ENCODE peak calls at places on chromosomes 4 and X, in nine cellular contexts. X is GM23338, F is astrocyte, M is IMR-90, H is H1, I is left lung, N is adrenal gland, K is HCT116, R is left ventricle myocardium inferior. S is an unnamed sample.

GRCh38 chrX:154718607-154719006 is 32.3 kb downstream of the GAB3 start:
- DNase-seq in X (no peak), F (no peak), M (no peak), H (no peak), I (no peak), N (no peak), K (no peak), R (no peak), S (no peak)

GRCh38 chr4:38385286-38386010 is 278.6 kb upstream of the KLF3 start:
- DNase-seq in X (no peak), F (peak; percentile 34), M (no peak), H (no peak), I (no peak), N (peak; percentile 19), K (no peak), R (no peak), S (no peak)

GRCh38 chrX:100819534-100819836 is 706 bp upstream of the CSTF2 start:
- DNase-seq in X (peak; percentile 1), F (no peak), M (no peak), H (no peak), I (no peak), N (no peak), K (no peak), R (peak; percentile 12), S (no peak)

GRCh38 chr4:81412941-81413488 is 58.7 kb downstream of the RASGEF1B start:
- DNase-seq in X (no peak), F (no peak), M (no peak), H (no peak), I (no peak), N (no peak), K (no peak), R (no peak), S (no peak)

GRCh38 chr4:17510582-17510981 is 1.3 kb downstream of the QDPR start:
- DNase-seq in X (no peak), F (no peak), M (no peak), H (no peak), I (no peak), N (no peak), K (no peak), R (no peak), S (no peak)

GRCh38 chrX:130173190-130173895 is 1.6 kb downstream of the RAB33A start:
- DNase-seq in X (no peak), F (peak; percentile 75), M (peak; percentile 91), H (no peak), I (no peak), N (peak; percentile 74), K (no peak), R (peak; percentile 33), S (no peak)

GRCh38 chr4:108730579-108730978 is 32.3 kb downstream of the ETNPPL start:
- DNase-seq in X (no peak), F (peak; percentile 13), M (no peak), H (no peak), I (no peak), N (no peak), K (no peak), R (no peak), S (no peak)

GRCh38 chrX:150202641-150203248 is 160.4 kb upstream of the MAMLD1 start:
- DNase-seq in X (no peak), F (no peak), M (peak; percentile 63), H (no peak), I (no peak), N (peak; percentile 42), K (no peak), R (no peak), S (no peak)

GRCh38 chr4:112589207-112589606 is 47.5 kb downstream of the ZGRF1 start:
- DNase-seq in X (no peak), F (peak; percentile 4), M (peak; percentile 23), H (no peak), I (no peak), N (no peak), K (peak; percentile 6), R (no peak), S (no peak)

GRCh38 chr4:58590714-58591113 is 1480.5 kb upstream of the IGFBP7 start:
- DNase-seq in X (no peak), F (no peak), M (no peak), H (no peak), I (no peak), N (no peak), K (no peak), R (no peak), S (no peak)

GRCh38 chr4:82900016-82900334 is 560 bp upstream of the THAP9 start:
- DNase-seq in X (peak; percentile 46), F (no peak), M (peak; percentile 44), H (no peak), I (no peak), N (no peak), K (no peak), R (no peak), S (no peak)

GRCh38 chrX:15497865-15498264 is 2.7 kb upstream of the BMX start:
- DNase-seq in X (peak; percentile 64), F (no peak), M (peak; percentile 33), H (no peak), I (no peak), N (peak; percentile 50), K (peak; percentile 22), R (peak; percentile 16), S (no peak)
- H3K27me3 ChIP-seq in X (no peaks in the 10 kb centered on the region), F (peaks cover 2% of the 10 kb centered on the region), M (peaks cover 8% of the 10 kb centered on the region), H (no peaks in the 10 kb centered on the region), I (no peaks in the 10 kb centered on the region), N (peaks cover 20% of the 10 kb centered on the region), K (no peaks in the 10 kb centered on the region), R (no peaks in the 10 kb centered on the region), S (no peaks in the 10 kb centered on the region)

GRCh38 chr4:140091305-140091704 is 62.7 kb downstream of the MAML3 start:
- DNase-seq in X (no peak), F (no peak), M (no peak), H (no peak), I (no peak), N (no peak), K (no peak), R (no peak), S (no peak)

GRCh38 chr4:140085924-140086323 is 68.1 kb downstream of the MAML3 start:
- DNase-seq in X (no peak), F (no peak), M (no peak), H (no peak), I (no peak), N (no peak), K (no peak), R (no peak), S (no peak)

GRCh38 chr4:140089216-140089615 is 64.8 kb downstream of the MAML3 start:
- DNase-seq in X (no peak), F (no peak), M (no peak), H (no peak), I (no peak), N (no peak), K (no peak), R (no peak), S (no peak)

GRCh38 chr4:140090215-140090731 is 63.7 kb downstream of the MAML3 start:
- DNase-seq in X (no peak), F (peak; percentile 75), M (peak; percentile 35), H (no peak), I (no peak), N (no peak), K (no peak), R (no peak), S (no peak)

GRCh38 chr4:140088317-140088967 is 65.5 kb downstream of the MAML3 start:
- DNase-seq in X (no peak), F (peak; percentile 54), M (peak; percentile 59), H (no peak), I (no peak), N (no peak), K (no peak), R (no peak), S (no peak)
- H3K4me1 ChIP-seq in X (peaks cover 36% of the 10 kb centered on the region), F (peaks cover 36% of the 10 kb centered on the region), M (peaks cover 28% of the 10 kb centered on the region), H (peaks cover 3% of the 10 kb centered on the region), I (peaks cover 49% of the 10 kb centered on the region), N (peaks cover 60% of the 10 kb centered on the region), K (peaks cover 26% of the 10 kb centered on the region), R (peaks cover 29% of the 10 kb centered on the region), S (peaks cover 62% of the 10 kb centered on the region)

GRCh38 chr4:40718571-40718970 is 31.2 kb upstream of the NSUN7 start:
- DNase-seq in X (peak; percentile 48), F (no peak), M (no peak), H (no peak), I (no peak), N (no peak), K (no peak), R (no peak), S (no peak)

GRCh38 chr4:40720931-40721330 is 28.8 kb upstream of the NSUN7 start:
- DNase-seq in X (no peak), F (no peak), M (no peak), H (no peak), I (no peak), N (no peak), K (no peak), R (no peak), S (no peak)

GRCh38 chr4:40721730-40722171 is 28.0 kb upstream of the NSUN7 start:
- DNase-seq in X (no peak), F (peak; percentile 67), M (peak; percentile 58), H (no peak), I (no peak), N (no peak), K (no peak), R (no peak), S (no peak)

GRCh38 chr4:40720351-40720750 is 29.4 kb upstream of the NSUN7 start:
- DNase-seq in X (no peak), F (no peak), M (no peak), H (no peak), I (no peak), N (no peak), K (no peak), R (no peak), S (no peak)

DNA sequence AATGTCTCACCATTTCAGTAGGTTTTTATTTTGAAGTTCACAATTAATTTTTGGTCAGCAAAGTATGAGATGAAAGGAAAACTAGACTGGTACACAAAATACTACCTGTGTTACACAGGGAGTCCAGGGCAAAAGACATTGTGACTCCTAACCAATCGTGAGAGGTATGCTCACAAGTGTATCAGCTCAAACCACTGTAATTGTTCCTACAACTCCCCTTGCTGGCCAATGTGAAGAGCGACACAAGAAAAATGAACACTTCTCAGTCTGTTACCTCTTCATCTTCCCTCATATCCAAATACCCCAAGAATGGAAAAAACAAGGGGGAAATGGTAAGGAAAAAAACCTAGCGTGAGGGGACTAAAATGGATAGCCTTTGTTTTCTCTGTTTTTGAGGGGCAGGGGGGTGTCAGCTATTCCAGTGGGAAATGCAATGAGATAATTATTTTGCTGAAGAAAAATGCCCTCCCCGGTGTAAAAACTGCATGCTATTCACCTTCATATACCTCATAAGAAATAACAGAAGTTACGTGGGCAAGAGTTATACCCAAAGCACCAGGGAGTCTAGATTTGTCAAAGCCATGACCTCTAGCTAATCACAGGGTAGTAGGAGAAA is 30.6 kb upstream of the NSUN7 start:
- DNase-seq in X (peak; percentile 71), F (peak; percentile 47), M (peak; percentile 64), H (no peak), I (no peak), N (peak; percentile 49), K (peak; percentile 61), R (no peak), S (no peak)
- TF ChIP-seq CTCF in X (peak; percentile 71), F (peak; percentile 38), M (peak; percentile 60), H (peak; percentile 54), I (peak; percentile 10), N (peak; percentile 30), K (peak; percentile 59), R (peak; percentile 22), S (peak; percentile 43)

DNA sequence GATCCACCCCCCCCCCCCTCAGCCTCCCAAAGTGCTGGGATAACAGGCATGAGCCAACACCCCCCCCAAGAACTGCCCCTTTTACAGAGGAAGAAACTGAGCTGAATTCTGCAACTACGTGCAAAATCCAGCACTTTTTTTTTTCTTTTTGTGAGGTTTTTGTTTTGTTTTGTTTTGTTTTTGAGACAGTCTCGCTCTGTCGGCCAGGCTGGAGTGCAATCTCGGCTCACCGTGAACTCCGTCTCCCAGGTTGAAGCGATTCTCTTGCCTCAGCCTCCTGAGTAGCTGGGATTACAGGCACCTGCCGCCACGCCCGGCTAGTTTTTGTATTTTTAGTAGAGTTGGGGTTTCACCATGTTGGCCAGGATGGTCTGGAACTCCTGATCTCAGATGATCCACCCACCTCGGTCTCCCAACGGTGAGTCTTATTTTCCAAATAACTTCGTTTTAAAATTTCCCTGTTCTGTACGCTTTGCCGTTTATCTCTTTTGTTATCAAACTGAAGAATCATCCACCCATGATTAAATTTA is 4.9 kb downstream of the CRLF2 start:
- DNase-seq in X (no peak), F (no peak), M (no peak), H (no peak), I (no peak), N (no peak), K (no peak), R (no peak), S (no peak)
- H3K27me3 ChIP-seq in X (no peaks in the 10 kb centered on the region), F (no peaks in the 10 kb centered on the region), M (no peaks in the 10 kb centered on the region), H (no peaks in the 10 kb centered on the region), I (peaks cover 10% of the 10 kb centered on the region), N (no peaks in the 10 kb centered on the region), K (no peaks in the 10 kb centered on the region), R (no peaks in the 10 kb centered on the region), S (no peaks in the 10 kb centered on the region)

S was measured in lower lobe of right lung.